ENCODE peak calls at places on chromosomes 3 and 15, in nine cellular contexts. One of them, this sample, is unnamed.

GRCh38 chr3:50227390-50228183 is 8.4 kb upstream of the GNAI2 start:
- DNase-seq in WERI-Rb-1: peak; percentile 96
- DNase-seq in foreskin fibroblast: peak; percentile 88
- DNase-seq in stimulated activated CD4-positive, alpha-beta T cell treated with anti-CD3 and anti-CD28 coated beads, Interleukin-2, amount 100 ng/mL, for 24 hours: peak; percentile 90
- DNase-seq in activated CD4-positive, alpha-beta T cell treated with anti-CD3 and anti-CD28 coated beads for 1 hour: peak; percentile 85
- DNase-seq in NCI-H460: peak; percentile 78
- DNase-seq in NCI-H774: peak; percentile 84
- DNase-seq in psoas muscle: peak; percentile 96
- DNase-seq in amniotic stem cell: peak; percentile 70
- DNase-seq in this sample: peak; percentile 90

GRCh38 chr15:81163961-81164800 is 30.1 kb downstream of the CFAP161 start:
- DNase-seq in foreskin fibroblast: peak; percentile 58
- DNase-seq in stimulated activated CD4-positive, alpha-beta T cell treated with anti-CD3 and anti-CD28 coated beads, Interleukin-2, amount 100 ng/mL, for 24 hours: no peak
- DNase-seq in WERI-Rb-1: peak; percentile 10
- DNase-seq in activated CD4-positive, alpha-beta T cell treated with anti-CD3 and anti-CD28 coated beads for 1 hour: no peak
- DNase-seq in psoas muscle: no peak
- DNase-seq in amniotic stem cell: peak; percentile 35
- DNase-seq in NCI-H774: no peak
- DNase-seq in NCI-H460: no peak
- DNase-seq in this sample: no peak

GRCh38 chr3:54755746-54756145 is 172.1 kb downstream of the LRTM1 start:
- DNase-seq in activated CD4-positive, alpha-beta T cell treated with anti-CD3 and anti-CD28 coated beads for 1 hour: no peak
- DNase-seq in NCI-H774: no peak
- DNase-seq in psoas muscle: no peak
- DNase-seq in stimulated activated CD4-positive, alpha-beta T cell treated with anti-CD3 and anti-CD28 coated beads, Interleukin-2, amount 100 ng/mL, for 24 hours: no peak
- DNase-seq in WERI-Rb-1: no peak
- DNase-seq in foreskin fibroblast: no peak
- DNase-seq in NCI-H460: no peak
- DNase-seq in amniotic stem cell: no peak
- DNase-seq in this sample: no peak

GRCh38 chr3:134337511-134338200 is 36.6 kb downstream of the AMOTL2 start:
- DNase-seq in activated CD4-positive, alpha-beta T cell treated with anti-CD3 and anti-CD28 coated beads for 1 hour: no peak
- DNase-seq in amniotic stem cell: no peak
- DNase-seq in foreskin fibroblast: no peak
- DNase-seq in psoas muscle: peak; percentile 34
- DNase-seq in NCI-H774: no peak
- DNase-seq in stimulated activated CD4-positive, alpha-beta T cell treated with anti-CD3 and anti-CD28 coated beads, Interleukin-2, amount 100 ng/mL, for 24 hours: no peak
- DNase-seq in NCI-H460: no peak
- DNase-seq in WERI-Rb-1: no peak
- DNase-seq in this sample: no peak

GRCh38 chr3:187615630-187616029 is 54.6 kb downstream of the SST start:
- DNase-seq in foreskin fibroblast: no peak
- DNase-seq in NCI-H460: no peak
- DNase-seq in stimulated activated CD4-positive, alpha-beta T cell treated with anti-CD3 and anti-CD28 coated beads, Interleukin-2, amount 100 ng/mL, for 24 hours: no peak
- DNase-seq in WERI-Rb-1: no peak
- DNase-seq in amniotic stem cell: no peak
- DNase-seq in psoas muscle: no peak
- DNase-seq in NCI-H774: no peak
- DNase-seq in activated CD4-positive, alpha-beta T cell treated with anti-CD3 and anti-CD28 coated beads for 1 hour: no peak
- DNase-seq in this sample: no peak

GRCh38 chr3:127646501-127647046 is 17.6 kb downstream of the PODXL2 start:
- DNase-seq in activated CD4-positive, alpha-beta T cell treated with anti-CD3 and anti-CD28 coated beads for 1 hour: no peak
- DNase-seq in amniotic stem cell: no peak
- DNase-seq in NCI-H774: no peak
- DNase-seq in WERI-Rb-1: no peak
- DNase-seq in stimulated activated CD4-positive, alpha-beta T cell treated with anti-CD3 and anti-CD28 coated beads, Interleukin-2, amount 100 ng/mL, for 24 hours: no peak
- DNase-seq in foreskin fibroblast: no peak
- DNase-seq in NCI-H460: no peak
- DNase-seq in psoas muscle: no peak
- DNase-seq in this sample: no peak

GRCh38 chr3:72746412-72747411 is 101.5 kb downstream of the SHQ1 start:
- DNase-seq in WERI-Rb-1: no peak
- DNase-seq in stimulated activated CD4-positive, alpha-beta T cell treated with anti-CD3 and anti-CD28 coated beads, Interleukin-2, amount 100 ng/mL, for 24 hours: no peak
- DNase-seq in foreskin fibroblast: no peak
- DNase-seq in NCI-H774: no peak
- DNase-seq in NCI-H460: no peak
- DNase-seq in activated CD4-positive, alpha-beta T cell treated with anti-CD3 and anti-CD28 coated beads for 1 hour: no peak
- DNase-seq in psoas muscle: no peak
- DNase-seq in amniotic stem cell: no peak
- DNase-seq in this sample: no peak

GRCh38 chr3:171772427-171773056 is 37.7 kb downstream of the PLD1 start:
- DNase-seq in activated CD4-positive, alpha-beta T cell treated with anti-CD3 and anti-CD28 coated beads for 1 hour: no peak
- DNase-seq in stimulated activated CD4-positive, alpha-beta T cell treated with anti-CD3 and anti-CD28 coated beads, Interleukin-2, amount 100 ng/mL, for 24 hours: peak; percentile 45
- DNase-seq in WERI-Rb-1: peak; percentile 65
- DNase-seq in NCI-H460: peak; percentile 57
- DNase-seq in foreskin fibroblast: peak; percentile 57
- DNase-seq in amniotic stem cell: peak; percentile 24
- DNase-seq in psoas muscle: peak; percentile 67
- DNase-seq in NCI-H774: peak; percentile 49
- DNase-seq in this sample: peak; percentile 57

GRCh38 chr15:64017082-64017588 is 29.1 kb downstream of the DAPK2 start:
- DNase-seq in activated CD4-positive, alpha-beta T cell treated with anti-CD3 and anti-CD28 coated beads for 1 hour: no peak
- DNase-seq in NCI-H460: no peak
- DNase-seq in NCI-H774: no peak
- DNase-seq in stimulated activated CD4-positive, alpha-beta T cell treated with anti-CD3 and anti-CD28 coated beads, Interleukin-2, amount 100 ng/mL, for 24 hours: no peak
- DNase-seq in WERI-Rb-1: no peak
- DNase-seq in amniotic stem cell: no peak
- DNase-seq in foreskin fibroblast: peak; percentile 42
- DNase-seq in psoas muscle: no peak
- DNase-seq in this sample: no peak

GRCh38 chr3:142553741-142554140 is 24.8 kb downstream of the ATR start:
- DNase-seq in activated CD4-positive, alpha-beta T cell treated with anti-CD3 and anti-CD28 coated beads for 1 hour: no peak
- DNase-seq in amniotic stem cell: no peak
- DNase-seq in stimulated activated CD4-positive, alpha-beta T cell treated with anti-CD3 and anti-CD28 coated beads, Interleukin-2, amount 100 ng/mL, for 24 hours: no peak
- DNase-seq in foreskin fibroblast: no peak
- DNase-seq in psoas muscle: no peak
- DNase-seq in NCI-H460: no peak
- DNase-seq in NCI-H774: no peak
- DNase-seq in WERI-Rb-1: no peak
- DNase-seq in this sample: no peak

GRCh38 chr3:56933803-56934202 is 126.7 kb upstream of the SPATA12 start:
- DNase-seq in psoas muscle: no peak
- DNase-seq in foreskin fibroblast: no peak
- DNase-seq in NCI-H774: no peak
- DNase-seq in NCI-H460: no peak
- DNase-seq in amniotic stem cell: no peak
- DNase-seq in WERI-Rb-1: no peak
- DNase-seq in activated CD4-positive, alpha-beta T cell treated with anti-CD3 and anti-CD28 coated beads for 1 hour: no peak
- DNase-seq in stimulated activated CD4-positive, alpha-beta T cell treated with anti-CD3 and anti-CD28 coated beads, Interleukin-2, amount 100 ng/mL, for 24 hours: no peak
- DNase-seq in this sample: no peak

GRCh38 chr3:183538475-183538874 is 17.0 kb downstream of the KLHL6 start:
- DNase-seq in amniotic stem cell: no peak
- DNase-seq in NCI-H774: no peak
- DNase-seq in NCI-H460: no peak
- DNase-seq in activated CD4-positive, alpha-beta T cell treated with anti-CD3 and anti-CD28 coated beads for 1 hour: no peak
- DNase-seq in stimulated activated CD4-positive, alpha-beta T cell treated with anti-CD3 and anti-CD28 coated beads, Interleukin-2, amount 100 ng/mL, for 24 hours: no peak
- DNase-seq in WERI-Rb-1: no peak
- DNase-seq in foreskin fibroblast: no peak
- DNase-seq in psoas muscle: no peak
- DNase-seq in this sample: no peak

GRCh38 chr3:154152741-154153140 is 31.6 kb downstream of the ARHGEF26 start:
- DNase-seq in amniotic stem cell: no peak
- DNase-seq in NCI-H774: no peak
- DNase-seq in foreskin fibroblast: no peak
- DNase-seq in psoas muscle: no peak
- DNase-seq in NCI-H460: no peak
- DNase-seq in activated CD4-positive, alpha-beta T cell treated with anti-CD3 and anti-CD28 coated beads for 1 hour: no peak
- DNase-seq in WERI-Rb-1: no peak
- DNase-seq in stimulated activated CD4-positive, alpha-beta T cell treated with anti-CD3 and anti-CD28 coated beads, Interleukin-2, amount 100 ng/mL, for 24 hours: no peak
- DNase-seq in this sample: no peak

GRCh38 chr3:27637346-27638000 is 84.7 kb downstream of the EOMES start:
- DNase-seq in NCI-H774: no peak
- DNase-seq in stimulated activated CD4-positive, alpha-beta T cell treated with anti-CD3 and anti-CD28 coated beads, Interleukin-2, amount 100 ng/mL, for 24 hours: no peak
- DNase-seq in foreskin fibroblast: no peak
- DNase-seq in activated CD4-positive, alpha-beta T cell treated with anti-CD3 and anti-CD28 coated beads for 1 hour: no peak
- DNase-seq in amniotic stem cell: no peak
- DNase-seq in NCI-H460: no peak
- DNase-seq in psoas muscle: no peak
- DNase-seq in WERI-Rb-1: no peak
- DNase-seq in this sample: no peak

GRCh38 chr3:99911433-99911832 is 93.8 kb downstream of the CMSS1 start:
- DNase-seq in amniotic stem cell: no peak
- DNase-seq in foreskin fibroblast: no peak
- DNase-seq in stimulated activated CD4-positive, alpha-beta T cell treated with anti-CD3 and anti-CD28 coated beads, Interleukin-2, amount 100 ng/mL, for 24 hours: no peak
- DNase-seq in NCI-H460: no peak
- DNase-seq in WERI-Rb-1: peak; percentile 81
- DNase-seq in activated CD4-positive, alpha-beta T cell treated with anti-CD3 and anti-CD28 coated beads for 1 hour: no peak
- DNase-seq in psoas muscle: no peak
- DNase-seq in NCI-H774: no peak
- DNase-seq in this sample: no peak

GRCh38 chr3:94185753-94186152 is 122.9 kb downstream of the NSUN3 start:
- DNase-seq in psoas muscle: no peak
- DNase-seq in stimulated activated CD4-positive, alpha-beta T cell treated with anti-CD3 and anti-CD28 coated beads, Interleukin-2, amount 100 ng/mL, for 24 hours: no peak
- DNase-seq in activated CD4-positive, alpha-beta T cell treated with anti-CD3 and anti-CD28 coated beads for 1 hour: no peak
- DNase-seq in amniotic stem cell: no peak
- DNase-seq in NCI-H774: no peak
- DNase-seq in foreskin fibroblast: no peak
- DNase-seq in NCI-H460: no peak
- DNase-seq in WERI-Rb-1: no peak
- DNase-seq in this sample: no peak

GRCh38 chr15:89888214-89888804 is 5.5 kb downstream of the AP3S2 start:
- DNase-seq in WERI-Rb-1: peak; percentile 46
- DNase-seq in activated CD4-positive, alpha-beta T cell treated with anti-CD3 and anti-CD28 coated beads for 1 hour: no peak
- DNase-seq in stimulated activated CD4-positive, alpha-beta T cell treated with anti-CD3 and anti-CD28 coated beads, Interleukin-2, amount 100 ng/mL, for 24 hours: no peak
- DNase-seq in NCI-H460: peak; percentile 26
- DNase-seq in psoas muscle: no peak
- DNase-seq in NCI-H774: no peak
- DNase-seq in amniotic stem cell: peak; percentile 55
- DNase-seq in foreskin fibroblast: peak; percentile 87
- DNase-seq in this sample: no peak

GRCh38 chr15:60026555-60026954 is 22.4 kb downstream of the FOXB1 start:
- DNase-seq in activated CD4-positive, alpha-beta T cell treated with anti-CD3 and anti-CD28 coated beads for 1 hour: no peak
- DNase-seq in amniotic stem cell: no peak
- DNase-seq in WERI-Rb-1: no peak
- DNase-seq in NCI-H774: no peak
- DNase-seq in NCI-H460: no peak
- DNase-seq in psoas muscle: no peak
- DNase-seq in foreskin fibroblast: no peak
- DNase-seq in stimulated activated CD4-positive, alpha-beta T cell treated with anti-CD3 and anti-CD28 coated beads, Interleukin-2, amount 100 ng/mL, for 24 hours: no peak
- DNase-seq in this sample: no peak

GRCh38 chr3:134333522-134334181 is 40.6 kb downstream of the AMOTL2 start:
- DNase-seq in NCI-H774: peak; percentile 2
- DNase-seq in NCI-H460: no peak
- DNase-seq in psoas muscle: no peak
- DNase-seq in amniotic stem cell: peak; percentile 58
- DNase-seq in activated CD4-positive, alpha-beta T cell treated with anti-CD3 and anti-CD28 coated beads for 1 hour: no peak
- DNase-seq in stimulated activated CD4-positive, alpha-beta T cell treated with anti-CD3 and anti-CD28 coated beads, Interleukin-2, amount 100 ng/mL, for 24 hours: no peak
- DNase-seq in foreskin fibroblast: peak; percentile 79
- DNase-seq in WERI-Rb-1: peak; percentile 55
- DNase-seq in this sample: no peak

GRCh38 chr15:71526061-71526460 is 284.3 kb upstream of the NR2E3 start:
- DNase-seq in psoas muscle: no peak
- DNase-seq in NCI-H460: no peak
- DNase-seq in amniotic stem cell: peak; percentile 52
- DNase-seq in stimulated activated CD4-positive, alpha-beta T cell treated with anti-CD3 and anti-CD28 coated beads, Interleukin-2, amount 100 ng/mL, for 24 hours: no peak
- DNase-seq in NCI-H774: no peak
- DNase-seq in activated CD4-positive, alpha-beta T cell treated with anti-CD3 and anti-CD28 coated beads for 1 hour: no peak
- DNase-seq in foreskin fibroblast: no peak
- DNase-seq in WERI-Rb-1: no peak
- DNase-seq in this sample: no peak

GRCh38 chr3:50978991-50979667 is 304.4 kb downstream of the DOCK3 start:
- DNase-seq in WERI-Rb-1: no peak
- DNase-seq in foreskin fibroblast: no peak
- DNase-seq in NCI-H460: no peak
- DNase-seq in activated CD4-positive, alpha-beta T cell treated with anti-CD3 and anti-CD28 coated beads for 1 hour: no peak
- DNase-seq in NCI-H774: peak; percentile 3
- DNase-seq in psoas muscle: no peak
- DNase-seq in stimulated activated CD4-positive, alpha-beta T cell treated with anti-CD3 and anti-CD28 coated beads, Interleukin-2, amount 100 ng/mL, for 24 hours: no peak
- DNase-seq in amniotic stem cell: no peak
- DNase-seq in this sample: no peak

GRCh38 chr3:37989821-37990480 is 635 bp upstream of the VILL start:
- DNase-seq in foreskin fibroblast: no peak
- DNase-seq in activated CD4-positive, alpha-beta T cell treated with anti-CD3 and anti-CD28 coated beads for 1 hour: no peak
- DNase-seq in psoas muscle: no peak
- DNase-seq in stimulated activated CD4-positive, alpha-beta T cell treated with anti-CD3 and anti-CD28 coated beads, Interleukin-2, amount 100 ng/mL, for 24 hours: no peak
- DNase-seq in amniotic stem cell: no peak
- DNase-seq in WERI-Rb-1: no peak
- DNase-seq in NCI-H460: no peak
- DNase-seq in NCI-H774: no peak
- DNase-seq in this sample: no peak

GRCh38 chr15:40330368-40330836 is 6.9 kb downstream of the INAFM2 start:
- DNase-seq in WERI-Rb-1: no peak
- DNase-seq in stimulated activated CD4-positive, alpha-beta T cell treated with anti-CD3 and anti-CD28 coated beads, Interleukin-2, amount 100 ng/mL, for 24 hours: no peak
- DNase-seq in NCI-H460: no peak
- DNase-seq in activated CD4-positive, alpha-beta T cell treated with anti-CD3 and anti-CD28 coated beads for 1 hour: no peak
- DNase-seq in amniotic stem cell: no peak
- DNase-seq in psoas muscle: no peak
- DNase-seq in foreskin fibroblast: no peak
- DNase-seq in NCI-H774: peak; percentile 21
- DNase-seq in this sample: no peak

GRCh38 chr3:29764603-29765254 is 483.9 kb downstream of the RBMS3 start:
- DNase-seq in activated CD4-positive, alpha-beta T cell treated with anti-CD3 and anti-CD28 coated beads for 1 hour: no peak
- DNase-seq in WERI-Rb-1: no peak
- DNase-seq in NCI-H774: no peak
- DNase-seq in stimulated activated CD4-positive, alpha-beta T cell treated with anti-CD3 and anti-CD28 coated beads, Interleukin-2, amount 100 ng/mL, for 24 hours: no peak
- DNase-seq in NCI-H460: peak; percentile 58
- DNase-seq in psoas muscle: no peak
- DNase-seq in foreskin fibroblast: peak; percentile 74
- DNase-seq in amniotic stem cell: peak; percentile 73
- DNase-seq in this sample: no peak

GRCh38 chr3:151895478-151895877 is 22.0 kb downstream of the SUCNR1 start:
- DNase-seq in psoas muscle: no peak
- DNase-seq in NCI-H774: no peak
- DNase-seq in WERI-Rb-1: no peak
- DNase-seq in activated CD4-positive, alpha-beta T cell treated with anti-CD3 and anti-CD28 coated beads for 1 hour: no peak
- DNase-seq in foreskin fibroblast: no peak
- DNase-seq in NCI-H460: no peak
- DNase-seq in amniotic stem cell: no peak
- DNase-seq in stimulated activated CD4-positive, alpha-beta T cell treated with anti-CD3 and anti-CD28 coated beads, Interleukin-2, amount 100 ng/mL, for 24 hours: no peak
- DNase-seq in this sample: no peak